ENCODE peak calls at places on chromosome 17, in six cellular contexts. One of them, this sample, is unnamed.

GRCh38 chr17:18993876-18994275 is 10.7 kb downstream of the FAM83G start:
- DNase-seq in stomach: no peak
- DNase-seq in breast epithelium: no peak
- DNase-seq in uterus: no peak
- DNase-seq in ovary: peak; percentile 71
- DNase-seq in Peyer's patch: no peak
- DNase-seq in this sample: no peak

GRCh38 chr17:9529033-9529748 is 46.4 kb downstream of the STX8 start:
- DNase-seq in Peyer's patch: no peak
- DNase-seq in ovary: no peak
- DNase-seq in breast epithelium: no peak
- DNase-seq in stomach: no peak
- DNase-seq in uterus: no peak
- DNase-seq in this sample: no peak

GRCh38 chr17:4852504-4853075 is 19.4 kb downstream of the MINK1 start:
- DNase-seq in breast epithelium: no peak
- DNase-seq in ovary: no peak
- DNase-seq in Peyer's patch: no peak
- DNase-seq in stomach: no peak
- DNase-seq in uterus: no peak
- DNase-seq in this sample: no peak

GRCh38 chr17:7780736-7781135 is 53.3 kb upstream of the KDM6B start:
- DNase-seq in ovary: no peak
- DNase-seq in uterus: no peak
- DNase-seq in stomach: no peak
- DNase-seq in breast epithelium: no peak
- DNase-seq in Peyer's patch: no peak
- DNase-seq in this sample: no peak

GRCh38 chr17:54976316-54976715 is 7.8 kb downstream of the STXBP4 start:
- DNase-seq in stomach: no peak
- DNase-seq in ovary: no peak
- DNase-seq in Peyer's patch: no peak
- DNase-seq in uterus: no peak
- DNase-seq in breast epithelium: no peak
- DNase-seq in this sample: no peak

GRCh38 chr17:4969551-4970231 is 2.1 kb upstream of the SPAG7 start:
- DNase-seq in breast epithelium: no peak
- DNase-seq in stomach: no peak
- DNase-seq in uterus: no peak
- DNase-seq in Peyer's patch: no peak
- DNase-seq in ovary: no peak
- DNase-seq in this sample: no peak

GRCh38 chr17:8807070-8807550 is 7.9 kb upstream of the MFSD6L start:
- DNase-seq in stomach: no peak
- DNase-seq in ovary: no peak
- DNase-seq in Peyer's patch: peak; percentile 52
- DNase-seq in breast epithelium: no peak
- DNase-seq in uterus: no peak
- DNase-seq in this sample: no peak

GRCh38 chr17:2400474-2400866 is 390 bp downstream of the MNT start:
- DNase-seq in ovary: peak; percentile 76
- DNase-seq in Peyer's patch: peak; percentile 60
- DNase-seq in breast epithelium: no peak
- DNase-seq in uterus: peak; percentile 56
- DNase-seq in stomach: peak; percentile 54
- DNase-seq in this sample: no peak

GRCh38 chr17:78396436-78397335 is 18.2 kb downstream of the PGS1 start:
- DNase-seq in stomach: peak; percentile 64
- DNase-seq in breast epithelium: no peak
- DNase-seq in Peyer's patch: no peak
- DNase-seq in ovary: no peak
- DNase-seq in uterus: no peak
- DNase-seq in this sample: no peak

GRCh38 chr17:39236383-39236927 is 10.7 kb upstream of the STAC2 start:
- DNase-seq in breast epithelium: no peak
- DNase-seq in uterus: no peak
- DNase-seq in stomach: no peak
- DNase-seq in Peyer's patch: no peak
- DNase-seq in ovary: no peak
- DNase-seq in this sample: no peak

GRCh38 chr17:7854851-7855642 is at the start of gene TMEM88:
- DNase-seq in uterus: peak; percentile 30
- DNase-seq in Peyer's patch: no peak
- DNase-seq in breast epithelium: no peak
- DNase-seq in stomach: no peak
- DNase-seq in ovary: peak; percentile 74
- DNase-seq in this sample: no peak

GRCh38 chr17:43366809-43367587 is 31.8 kb upstream of the ARL4D start:
- DNase-seq in breast epithelium: no peak
- DNase-seq in uterus: no peak
- DNase-seq in stomach: no peak
- DNase-seq in ovary: peak; percentile 60
- DNase-seq in Peyer's patch: no peak
- DNase-seq in this sample: no peak

GRCh38 chr17:10652984-10653680 is 4.0 kb downstream of the MYH3 start:
- DNase-seq in uterus: no peak
- DNase-seq in ovary: no peak
- DNase-seq in stomach: no peak
- DNase-seq in Peyer's patch: no peak
- DNase-seq in breast epithelium: no peak
- DNase-seq in this sample: no peak

GRCh38 chr17:3998436-3998835 is 34.2 kb upstream of the ATP2A3 start:
- DNase-seq in uterus: no peak
- DNase-seq in ovary: no peak
- DNase-seq in Peyer's patch: no peak
- DNase-seq in breast epithelium: no peak
- DNase-seq in stomach: no peak
- DNase-seq in this sample: no peak

GRCh38 chr17:29241015-29241963 is 5.4 kb upstream of the CRYBA1 start:
- DNase-seq in breast epithelium: peak; percentile 33
- DNase-seq in stomach: no peak
- DNase-seq in ovary: no peak
- DNase-seq in uterus: no peak
- DNase-seq in Peyer's patch: no peak
- DNase-seq in this sample: no peak

GRCh38 chr17:82668631-82669099 is 20.4 kb upstream of the WDR45B start:
- DNase-seq in stomach: peak; percentile 83
- DNase-seq in ovary: peak; percentile 56
- DNase-seq in breast epithelium: peak; percentile 41
- DNase-seq in Peyer's patch: no peak
- DNase-seq in uterus: no peak
- DNase-seq in this sample: no peak

GRCh38 chr17:37527249-37527851 is 37.7 kb downstream of the DUSP14 start:
- DNase-seq in breast epithelium: no peak
- DNase-seq in Peyer's patch: no peak
- DNase-seq in stomach: no peak
- DNase-seq in uterus: no peak
- DNase-seq in ovary: no peak
- DNase-seq in this sample: no peak

GRCh38 chr17:56815711-56816110 is 18.0 kb downstream of the C17orf67 start:
- DNase-seq in Peyer's patch: no peak
- DNase-seq in breast epithelium: no peak
- DNase-seq in uterus: no peak
- DNase-seq in ovary: no peak
- DNase-seq in stomach: no peak
- DNase-seq in this sample: no peak

GRCh38 chr17:76103274-76104139 is at the start of gene EXOC7:
- DNase-seq in uterus: peak; percentile 95
- DNase-seq in stomach: peak; percentile 94
- DNase-seq in breast epithelium: peak; percentile 86
- DNase-seq in ovary: peak; percentile 96
- DNase-seq in Peyer's patch: peak; percentile 89
- DNase-seq in this sample: peak; percentile 47

GRCh38 chr17:37844158-37844976 is 79.8 kb upstream of the TBC1D3K start:
- DNase-seq in ovary: peak; percentile 36
- DNase-seq in Peyer's patch: peak; percentile 55
- DNase-seq in uterus: peak; percentile 17
- DNase-seq in stomach: peak; percentile 58
- DNase-seq in breast epithelium: no peak
- DNase-seq in this sample: no peak

GRCh38 chr17:935485-935884 is 44.1 kb downstream of the NXN start:
- DNase-seq in stomach: no peak
- DNase-seq in ovary: no peak
- DNase-seq in Peyer's patch: no peak
- DNase-seq in breast epithelium: peak; percentile 71
- DNase-seq in uterus: no peak
- DNase-seq in this sample: no peak

DNA sequence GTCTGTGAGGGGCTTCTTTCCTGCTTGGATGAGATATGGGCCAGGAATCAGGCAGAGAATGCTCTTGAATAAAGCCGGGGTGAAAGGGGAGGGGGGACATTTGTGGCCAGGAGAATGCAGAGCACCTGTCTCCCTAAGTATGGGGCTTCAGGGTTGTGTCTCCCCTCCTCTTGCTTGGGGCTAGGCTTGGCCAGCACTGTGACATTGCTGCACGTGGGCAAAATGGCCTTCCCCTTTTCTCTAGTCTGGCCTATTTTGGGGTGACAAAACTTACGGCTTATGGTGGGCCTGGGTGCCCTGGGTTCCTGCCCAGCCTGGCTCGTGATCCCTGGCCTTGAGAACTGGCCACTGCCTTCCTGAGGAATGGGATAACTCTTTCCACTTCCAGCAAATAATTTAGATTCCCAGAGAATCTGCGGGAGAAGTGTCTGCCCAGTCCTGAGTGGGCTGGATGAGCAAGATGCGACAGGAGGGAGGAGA is 5.6 kb downstream of the NFE2L1 start:
- DNase-seq in ovary: peak; percentile 67
- DNase-seq in stomach: no peak
- DNase-seq in uterus: no peak
- DNase-seq in breast epithelium: no peak
- DNase-seq in Peyer's patch: no peak
- DNase-seq in this sample: no peak
- H3K4me3 ChIP-seq in ovary: peak overlapping the region; percentile 27
- H3K4me3 ChIP-seq in stomach: peak overlapping the region; percentile 23
- H3K4me3 ChIP-seq in uterus: peak overlapping the region; percentile 25
- H3K4me3 ChIP-seq in breast epithelium: peak overlapping the region; percentile 77
- H3K4me3 ChIP-seq in Peyer's patch: peak overlapping the region; percentile 85
- H3K4me3 ChIP-seq in this sample: peak overlapping the region; percentile 93

GRCh38 chr17:65079489-65079900 is 23.0 kb upstream of the GNA13 start:
- DNase-seq in stomach: no peak
- DNase-seq in Peyer's patch: no peak
- DNase-seq in breast epithelium: peak; percentile 77
- DNase-seq in ovary: no peak
- DNase-seq in uterus: no peak
- DNase-seq in this sample: no peak
- TF ChIP-seq POLR2A in stomach: no peak
- TF ChIP-seq POLR2A in Peyer's patch: no peak
- TF ChIP-seq POLR2A in breast epithelium: no peak
- TF ChIP-seq POLR2A in ovary: no peak
- TF ChIP-seq POLR2A in uterus: no peak
- TF ChIP-seq POLR2A in this sample: no peak

GRCh38 chr17:44693609-44694008 is 4.0 kb upstream of the CCDC43 start:
- DNase-seq in uterus: no peak
- DNase-seq in Peyer's patch: no peak
- DNase-seq in breast epithelium: no peak
- DNase-seq in ovary: no peak
- DNase-seq in stomach: no peak
- DNase-seq in this sample: no peak

GRCh38 chr17:44688675-44689491 is 693 bp downstream of the CCDC43 start:
- DNase-seq in Peyer's patch: no peak
- DNase-seq in stomach: no peak
- DNase-seq in uterus: no peak
- DNase-seq in ovary: no peak
- DNase-seq in breast epithelium: no peak
- DNase-seq in this sample: no peak

GRCh38 chr17:44688200-44688599 is 1.4 kb downstream of the CCDC43 start:
- DNase-seq in ovary: no peak
- DNase-seq in Peyer's patch: no peak
- DNase-seq in uterus: no peak
- DNase-seq in stomach: no peak
- DNase-seq in breast epithelium: no peak
- DNase-seq in this sample: no peak

GRCh38 chr17:44689492-44690217 is at the start of gene CCDC43:
- DNase-seq in uterus: peak; percentile 90
- DNase-seq in breast epithelium: peak; percentile 77
- DNase-seq in ovary: peak; percentile 94
- DNase-seq in Peyer's patch: peak; percentile 87
- DNase-seq in stomach: peak; percentile 91
- DNase-seq in this sample: peak; percentile 37

GRCh38 chr17:44687752-44688151 is 1.8 kb downstream of the CCDC43 start:
- DNase-seq in uterus: no peak
- DNase-seq in breast epithelium: no peak
- DNase-seq in ovary: no peak
- DNase-seq in stomach: no peak
- DNase-seq in Peyer's patch: no peak
- DNase-seq in this sample: no peak
- H3K4me3 ChIP-seq in uterus: no peak overlapping the region
- H3K4me3 ChIP-seq in breast epithelium: no peak overlapping the region
- H3K4me3 ChIP-seq in ovary: no peak overlapping the region
- H3K4me3 ChIP-seq in stomach: no peak overlapping the region
- H3K4me3 ChIP-seq in Peyer's patch: no peak overlapping the region
- H3K4me3 ChIP-seq in this sample: no peak overlapping the region

GRCh38 chr17:68455756-68456528 is 1.4 kb downstream of the WIPI1 start:
- DNase-seq in uterus: no peak
- DNase-seq in breast epithelium: peak; percentile 68
- DNase-seq in Peyer's patch: no peak
- DNase-seq in ovary: no peak
- DNase-seq in stomach: peak; percentile 70
- DNase-seq in this sample: no peak

GRCh38 chr17:68457539-68458259 is 403 bp upstream of the WIPI1 start:
- DNase-seq in Peyer's patch: peak; percentile 97
- DNase-seq in uterus: peak; percentile 99
- DNase-seq in stomach: peak; percentile 100
- DNase-seq in ovary: peak; percentile 100
- DNase-seq in breast epithelium: peak; percentile 99
- DNase-seq in this sample: peak; percentile 90

GRCh38 chr17:68457168-68457538 is at the start of gene WIPI1:
- DNase-seq in ovary: peak; percentile 78
- DNase-seq in uterus: no peak
- DNase-seq in breast epithelium: peak; percentile 59
- DNase-seq in Peyer's patch: no peak
- DNase-seq in stomach: no peak
- DNase-seq in this sample: no peak

GRCh38 chr17:68458260-68459029 is 1.1 kb upstream of the WIPI1 start:
- DNase-seq in uterus: no peak
- DNase-seq in Peyer's patch: no peak
- DNase-seq in stomach: no peak
- DNase-seq in breast epithelium: no peak
- DNase-seq in ovary: no peak
- DNase-seq in this sample: no peak

DNA sequence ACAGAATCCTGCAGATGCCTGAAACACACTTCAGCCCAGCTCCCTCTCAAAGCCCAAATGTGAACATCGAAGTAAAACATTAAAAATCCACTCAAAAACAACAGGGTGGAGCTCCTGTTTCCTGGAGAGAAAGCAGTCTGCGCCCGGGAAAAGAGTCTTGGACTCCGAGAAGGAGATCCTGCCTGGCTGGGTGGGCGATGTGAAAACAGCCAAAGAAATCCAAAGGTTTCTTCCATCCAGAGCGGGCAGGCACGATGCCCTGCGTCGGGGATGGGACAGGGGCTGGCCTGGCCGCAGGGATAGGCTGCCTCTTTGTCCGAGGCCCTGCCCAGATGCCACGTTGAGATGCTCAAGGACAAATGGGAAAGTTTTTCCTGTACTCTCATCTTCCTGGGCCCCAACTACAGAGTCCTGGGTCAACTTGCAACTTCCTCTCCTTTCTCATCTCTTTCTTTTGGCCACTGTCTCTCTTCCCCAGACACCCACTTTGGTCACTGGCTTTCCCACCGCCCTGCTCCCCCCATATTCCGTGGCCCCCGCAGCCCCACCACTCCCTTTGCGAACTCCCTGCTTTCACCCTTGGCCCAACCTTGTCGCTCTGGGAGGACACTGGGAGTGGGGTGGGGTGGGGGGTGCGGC is 648 bp downstream of the WIPI1 start:
- DNase-seq in uterus: peak; percentile 68
- DNase-seq in breast epithelium: peak; percentile 87
- DNase-seq in Peyer's patch: peak; percentile 37
- DNase-seq in ovary: peak; percentile 81
- DNase-seq in stomach: peak; percentile 70
- DNase-seq in this sample: no peak
- TF ChIP-seq POLR2A in uterus: peak; percentile 10
- TF ChIP-seq POLR2A in breast epithelium: no peak
- TF ChIP-seq POLR2A in Peyer's patch: no peak
- TF ChIP-seq POLR2A in ovary: peak; percentile 43
- TF ChIP-seq POLR2A in stomach: no peak
- TF ChIP-seq POLR2A in this sample: no peak